ENCODE peak calls at places on chromosomes 1 and 21, in four cellular contexts. E is SK-N-SH, O is GM12878, K is H1. L is an unnamed sample.
A peak's percentile ranks its signal among the peaks of the same experiment; 100 is the strongest.

GRCh38 chr1:76998582-76999189 is 131.4 kb downstream of the ST6GALNAC5 start:
- DNase-seq in O (no peak), K (no peak), E (no peak), L (no peak)

GRCh38 chr21:46550511-46550941 is 54.4 kb downstream of the S100B start:
- DNase-seq in E (no peak), K (no peak), O (no peak), L (no peak)

GRCh38 chr1:117754061-117754969 is 148.5 kb downstream of the TENT5C start:
- DNase-seq in E (peak; percentile 61), K (peak; percentile 13), O (no peak), L (peak; percentile 50)

GRCh38 chr1:169601096-169601881 is 15.0 kb upstream of the F5 start:
- DNase-seq in O (peak; percentile 52), K (no peak), E (peak; percentile 4), L (peak; percentile 30)

GRCh38 chr1:4408380-4408779 is 246.0 kb upstream of the AJAP1 start:
- DNase-seq in O (no peak), K (no peak), E (no peak), L (no peak)

GRCh38 chr1:174775621-174776020 is 224.1 kb upstream of the CACYBP start:
- DNase-seq in K (no peak), O (no peak), E (no peak), L (no peak)

GRCh38 chr1:202576816-202577215 is 133.4 kb downstream of the SYT2 start:
- DNase-seq in K (no peak), O (no peak), E (no peak), L (peak; percentile 70)

GRCh38 chr21:37172646-37173045 is 94.5 kb downstream of the VPS26C start:
- DNase-seq in E (no peak), K (no peak), O (no peak), L (no peak)

GRCh38 chr1:88976235-88976634 is 16.2 kb downstream of the KYAT3 start:
- DNase-seq in K (no peak), E (no peak), O (no peak), L (no peak)

GRCh38 chr1:108149796-108150467 is 50.2 kb downstream of the SLC25A24 start:
- DNase-seq in E (no peak), O (no peak), K (no peak), L (no peak)

GRCh38 chr1:77267035-77267434 is 14.8 kb upstream of the AK5 start:
- DNase-seq in O (no peak), E (no peak), K (no peak), L (no peak)

GRCh38 chr1:236868625-236869467 is 73.8 kb downstream of the MTR start:
- DNase-seq in O (peak; percentile 17), E (peak; percentile 53), K (peak; percentile 27), L (peak; percentile 60)

GRCh38 chr1:55698136-55698535 is 483.0 kb upstream of the USP24 start:
- DNase-seq in O (no peak), E (no peak), K (no peak), L (no peak)

GRCh38 chr1:62271932-62272728 is 47.1 kb downstream of the KANK4 start:
- DNase-seq in E (peak; percentile 67), O (peak; percentile 26), K (no peak), L (no peak)

GRCh38 chr21:44875341-44875740 is 1.9 kb upstream of the PTTG1IP start:
- DNase-seq in E (no peak), O (no peak), K (no peak), L (no peak)

GRCh38 chr1:77313491-77313890 is 31.7 kb downstream of the AK5 start:
- DNase-seq in E (peak; percentile 12), O (no peak), K (peak; percentile 58), L (peak; percentile 40)

GRCh38 chr1:176469450-176469985 is 6.5 kb downstream of the PAPPA2 start:
- DNase-seq in E (no peak), O (no peak), K (no peak), L (no peak)

GRCh38 chr1:50967416-50968020 is 2.5 kb upstream of the CDKN2C start:
- DNase-seq in O (no peak), E (no peak), K (no peak), L (no peak)

GRCh38 chr1:241610056-241610815 is 29.9 kb downstream of the CHML start:
- DNase-seq in E (peak; percentile 8), O (no peak), K (no peak), L (peak; percentile 23)

GRCh38 chr1:22922640-22923039 is 50.0 kb downstream of the LACTBL1 start:
- DNase-seq in O (no peak), E (no peak), K (no peak), L (no peak)

GRCh38 chr1:200306954-200307754 is 102.7 kb downstream of the ZNF281 start:
- DNase-seq in E (peak; percentile 61), K (no peak), O (peak; percentile 17), L (peak; percentile 40)

DNA sequence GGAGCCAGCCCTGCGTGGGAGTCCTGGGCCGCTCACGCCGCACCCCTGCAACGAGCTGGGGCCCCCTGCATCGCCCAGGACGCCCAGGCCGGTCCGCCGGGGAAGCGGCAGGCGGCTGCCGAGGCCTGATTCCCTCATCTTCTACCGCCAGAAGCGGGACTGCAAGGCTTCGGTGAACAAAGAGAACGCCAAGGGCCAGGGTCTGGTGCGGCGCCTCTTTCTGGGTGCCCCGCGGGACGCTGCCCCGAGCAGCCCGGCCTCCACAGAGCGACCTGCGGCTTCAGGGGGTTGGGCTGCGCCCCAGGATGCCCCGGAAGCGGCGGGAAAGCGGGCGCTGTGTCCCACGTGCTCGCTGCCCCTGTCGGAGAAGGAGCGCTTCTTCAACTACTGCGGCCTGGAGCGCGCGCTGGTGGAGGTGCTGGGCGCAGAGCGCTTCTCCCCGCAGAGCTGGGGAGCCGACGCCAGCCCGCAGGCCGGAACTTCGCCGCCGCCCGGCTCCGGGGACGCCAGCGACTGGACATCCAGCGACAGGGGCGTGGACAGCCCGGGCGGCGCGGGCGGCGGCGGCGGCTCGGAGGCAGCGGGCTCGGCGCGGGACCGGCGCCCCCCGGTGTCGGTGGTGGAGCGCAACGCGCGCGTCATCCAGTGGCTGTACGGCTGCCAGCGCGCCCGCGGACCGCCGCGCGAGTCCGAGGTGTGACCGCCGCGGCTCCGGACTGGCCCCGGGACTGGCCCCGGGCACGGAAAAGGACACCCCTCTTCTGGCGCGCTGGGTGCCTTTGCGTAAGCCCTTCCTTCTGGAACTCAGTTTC is 2.7 kb downstream of the FAM110D start:
- DNase-seq in K (no peak), E (peak; percentile 89), O (no peak), L (no peak)
- TF ChIP-seq TCF12 in K (no peak), E (no peak), O (no peak), L (no peak)

GRCh38 chr1:19802269-19802668 is 2.6 kb upstream of the TMCO4 start:
- DNase-seq in O (no peak), K (no peak), E (no peak), L (no peak)

GRCh38 chr1:19798486-19799232 is 1.1 kb downstream of the TMCO4 start:
- DNase-seq in K (no peak), O (no peak), E (no peak), L (no peak)

GRCh38 chr1:19797827-19798226 is 1.9 kb downstream of the TMCO4 start:
- DNase-seq in O (no peak), E (no peak), K (no peak), L (no peak)

GRCh38 chr1:19799233-19799876 is 361 bp downstream of the TMCO4 start:
- DNase-seq in E (peak; percentile 83), K (no peak), O (no peak), L (peak; percentile 56)

GRCh38 chr1:19799877-19800804 is at the start of gene TMCO4:
- DNase-seq in O (no peak), E (peak; percentile 79), K (no peak), L (peak; percentile 25)
- TF ChIP-seq TCF12 in O (no peak), E (no peak), K (no peak), L (no peak)

GRCh38 chr21:31329431-31330143 is 14.5 kb downstream of the TIAM1 start:
- DNase-seq in E (no peak), O (no peak), K (no peak), L (no peak)

GRCh38 chr21:31330144-31330483 is 13.9 kb downstream of the TIAM1 start:
- DNase-seq in E (no peak), K (no peak), O (no peak), L (no peak)

GRCh38 chr21:31331231-31331630 is 12.8 kb downstream of the TIAM1 start:
- DNase-seq in O (no peak), K (no peak), E (no peak), L (no peak)

GRCh38 chr21:31332525-31332924 is 11.5 kb downstream of the TIAM1 start:
- DNase-seq in K (no peak), E (no peak), O (no peak), L (no peak)

DNA sequence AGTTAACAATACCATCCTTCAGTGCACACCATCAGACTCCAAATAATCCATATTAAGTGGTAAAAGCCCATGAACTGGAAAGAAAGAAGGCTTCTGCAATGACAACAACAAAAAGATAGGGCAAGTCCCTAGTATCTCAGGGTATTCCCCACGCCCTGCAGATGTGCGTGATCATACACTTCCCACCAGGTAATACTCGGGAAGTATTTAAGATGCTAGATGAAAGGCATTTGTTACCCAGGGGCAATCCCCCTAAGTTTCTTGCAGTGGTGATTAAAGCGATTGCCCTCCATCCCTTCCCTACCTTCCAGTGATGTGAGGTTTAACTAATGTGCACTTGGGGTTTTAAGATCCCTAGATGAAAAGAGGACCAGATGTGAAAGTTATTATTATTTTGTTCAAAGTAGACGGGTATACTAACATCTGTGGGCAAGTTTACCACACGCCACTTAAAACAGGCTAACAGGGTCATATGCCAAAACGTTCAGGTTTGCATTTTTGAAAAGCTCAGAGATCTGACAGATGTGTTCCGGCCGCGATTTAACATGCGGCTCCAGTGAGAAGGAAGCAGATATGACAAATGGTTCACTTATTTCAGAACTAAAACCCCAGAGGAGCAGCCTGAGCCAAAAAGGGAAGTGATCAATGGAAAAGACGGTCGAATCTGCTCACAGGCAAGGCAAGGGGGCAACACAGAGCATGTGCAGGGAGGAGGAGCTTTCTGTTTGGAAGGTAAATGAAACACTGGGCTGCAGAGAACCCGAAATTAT is 17.4 kb downstream of the TIAM1 start:
- DNase-seq in E (no peak), K (no peak), O (peak; percentile 95), L (no peak)
- TF ChIP-seq TCF12 in E (no peak), K (no peak), O (no peak), L (no peak)

GRCh38 chr21:31974454-31974985 is 101.7 kb downstream of the HUNK start:
- DNase-seq in K (no peak), O (no peak), E (no peak), L (no peak)
- TF ChIP-seq TCF12 in K (no peak), O (no peak), E (no peak), L (no peak)

GRCh38 chr1:79004916-79005315 is 1.6 kb downstream of the ADGRL4 start:
- DNase-seq in O (no peak), K (no peak), E (no peak), L (no peak)

GRCh38 chr1:79006564-79006963 is at the start of gene ADGRL4:
- DNase-seq in O (no peak), K (peak; percentile 3), E (no peak), L (no peak)

GRCh38 chr1:79005945-79006344 is 585 bp downstream of the ADGRL4 start:
- DNase-seq in E (no peak), O (no peak), K (no peak), L (no peak)

GRCh38 chr1:79012500-79012899 is 6.0 kb upstream of the ADGRL4 start:
- DNase-seq in K (no peak), E (no peak), O (no peak), L (no peak)

GRCh38 chr1:79010589-79010988 is 4.1 kb upstream of the ADGRL4 start:
- DNase-seq in O (no peak), E (no peak), K (no peak), L (no peak)
- TF ChIP-seq TCF12 in O (no peak), E (no peak), K (no peak), L (no peak)